ENCODE peak calls at places on chromosomes 7 and 10, in six cellular contexts. J, Q, D, B, P and A are unnamed samples. For H3K9me3, the result is how much of the 10 kb centered on the place peaks cover.

GRCh38 chr10:92164024-92164423 is 126.9 kb downstream of the CPEB3 start:
- DNase-seq in J (no peak), D (no peak), B (no peak), Q (no peak), P (no peak), A (no peak)

GRCh38 chr10:45673074-45673628 is 579 bp upstream of the ZFAND4 start:
- DNase-seq in J (no peak), D (no peak), P (no peak), Q (peak), B (no peak), A (no peak)

GRCh38 chr7:95511716-95512260 is 26.0 kb downstream of the ASB4 start:
- DNase-seq in J (peak), P (no peak), Q (peak), D (peak), B (no peak), A (peak)

GRCh38 chr10:104231784-104232612 is at the start of gene CFAP43:
- DNase-seq in Q (peak), P (peak), J (peak), D (peak), B (peak), A (peak)

GRCh38 chr10:24457661-24458318 is 248.9 kb downstream of the KIAA1217 start:
- DNase-seq in D (no peak), B (no peak), P (no peak), J (no peak), Q (no peak), A (no peak)

GRCh38 chr10:124534231-124534798 is 72.7 kb downstream of the LHPP start:
- DNase-seq in J (no peak), B (no peak), P (peak), Q (no peak), D (no peak), A (no peak)

GRCh38 chr10:95475003-95475383 is 86.2 kb downstream of the SORBS1 start:
- DNase-seq in B (no peak), J (no peak), D (no peak), Q (no peak), P (no peak), A (no peak)

GRCh38 chr10:33291053-33291592 is 43.3 kb downstream of the NRP1 start:
- DNase-seq in D (peak), J (peak), P (no peak), B (no peak), Q (no peak), A (no peak)

GRCh38 chr10:80500572-80501380 is 36.9 kb upstream of the SH2D4B start:
- DNase-seq in B (no peak), D (no peak), Q (peak), J (no peak), P (no peak), A (no peak)

GRCh38 chr10:24465899-24466615 is 257.1 kb downstream of the KIAA1217 start:
- DNase-seq in D (peak), Q (no peak), B (no peak), P (no peak), J (peak), A (peak)

GRCh38 chr10:68208424-68209042 is 23.4 kb downstream of the ATOH7 start:
- DNase-seq in Q (no peak), P (no peak), B (no peak), J (peak), D (no peak), A (no peak)

GRCh38 chr10:75180592-75180991 is 30.0 kb upstream of the VDAC2 start:
- DNase-seq in B (no peak), P (no peak), J (peak), D (no peak), Q (no peak), A (no peak)

GRCh38 chr10:96794786-96795733 is 37.0 kb upstream of the LCOR start:
- DNase-seq in P (no peak), J (no peak), D (no peak), Q (no peak), B (no peak), A (no peak)

GRCh38 chr7:6628045-6628444 is 9.1 kb upstream of the ZNF316 start:
- DNase-seq in Q (no peak), D (no peak), J (no peak), P (no peak), B (no peak), A (no peak)

GRCh38 chr7:108158766-108159165 is 28.6 kb upstream of the LAMB4 start:
- DNase-seq in P (no peak), B (no peak), Q (no peak), D (no peak), J (no peak), A (no peak)

GRCh38 chr10:119663866-119664698 is 12.9 kb downstream of the BAG3 start:
- DNase-seq in B (no peak), D (no peak), P (no peak), Q (no peak), J (no peak), A (peak)

GRCh38 chr7:83648464-83649241 is at the start of gene SEMA3E:
- DNase-seq in B (no peak), D (no peak), P (peak), Q (peak), J (peak), A (no peak)

GRCh38 chr10:1120146-1120695 is 64.0 kb downstream of the WDR37 start:
- DNase-seq in Q (no peak), J (no peak), P (no peak), B (no peak), D (no peak), A (no peak)

DNA sequence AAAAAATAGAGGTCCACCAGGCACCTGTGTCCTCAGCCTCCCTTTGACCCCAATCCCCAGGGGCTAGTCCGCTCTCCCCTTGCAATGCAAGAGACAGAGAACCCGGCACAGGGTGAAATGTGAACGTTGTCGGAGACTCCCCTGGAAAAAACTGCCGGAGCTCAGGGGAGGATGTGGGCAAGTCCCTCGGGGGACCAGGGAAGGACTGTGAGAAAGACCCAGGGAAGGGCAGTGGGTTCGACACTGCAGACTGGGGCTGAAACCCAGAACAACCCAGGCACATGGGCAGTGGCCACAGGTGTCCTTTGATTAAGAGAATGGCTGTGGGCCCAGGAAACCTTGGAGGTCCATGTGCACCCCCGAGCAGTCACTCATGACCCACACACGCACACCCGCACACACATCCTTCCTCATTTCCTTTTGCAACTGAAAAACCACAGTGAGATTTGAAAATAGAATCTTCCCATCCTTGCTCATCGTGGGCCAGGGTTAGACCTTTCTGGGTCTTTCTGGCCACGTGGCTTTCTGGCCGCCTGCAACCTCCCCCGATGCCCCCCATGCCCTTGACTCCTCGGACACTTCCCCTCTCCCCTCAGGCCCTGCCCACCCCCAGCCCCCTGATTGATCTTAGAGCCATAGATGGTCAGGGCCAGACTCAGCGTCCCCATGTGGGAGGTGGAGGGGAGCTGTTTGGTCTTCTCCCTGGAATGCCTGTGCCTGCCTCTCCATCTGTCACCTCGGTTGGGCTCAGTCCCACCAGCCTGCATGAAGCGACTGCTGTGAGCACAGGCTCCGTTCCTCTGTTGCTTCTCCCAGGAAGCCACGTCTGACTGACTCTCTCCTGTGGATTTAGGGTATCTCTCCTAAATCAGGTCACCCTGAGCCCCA is 7.9 kb downstream of the LAT2 start:
- DNase-seq in Q (no peak), B (no peak), P (no peak), J (peak), D (no peak), A (no peak)
- H3K27ac ChIP-seq in Q (no peak), B (no peak), P (no peak), J (no peak), D (no peak), A (no peak)

GRCh38 chr10:107749235-107749634 is 584.7 kb upstream of the SORCS1 start:
- DNase-seq in P (no peak), D (no peak), B (no peak), J (no peak), Q (no peak), A (no peak)
- H3K9me3 ChIP-seq in P (under half), D (under half), B (under half), J (under half), Q (under half), A (under half)

GRCh38 chr7:148379693-148380092 is 210.9 kb upstream of the C7orf33 start:
- DNase-seq in J (no peak), Q (no peak), P (no peak), D (no peak), B (no peak), A (no peak)
- H3K4me3 ChIP-seq in J (no peak), Q (no peak), P (no peak), D (no peak), B (no peak), A (no peak)

GRCh38 chr7:76342222-76342621 is 16.6 kb downstream of the YWHAG start:
- DNase-seq in Q (no peak), P (no peak), D (no peak), B (no peak), J (no peak), A (no peak)

GRCh38 chr7:76338298-76339084 is 20.3 kb downstream of the YWHAG start:
- DNase-seq in Q (no peak), J (no peak), B (no peak), D (no peak), P (no peak), A (no peak)

GRCh38 chr7:76343931-76344321 is 14.9 kb downstream of the YWHAG start:
- DNase-seq in P (no peak), Q (no peak), J (no peak), D (no peak), B (no peak), A (no peak)

GRCh38 chr7:76343294-76343930 is 15.4 kb downstream of the YWHAG start:
- DNase-seq in B (no peak), D (no peak), Q (no peak), J (peak), P (no peak), A (no peak)

DNA sequence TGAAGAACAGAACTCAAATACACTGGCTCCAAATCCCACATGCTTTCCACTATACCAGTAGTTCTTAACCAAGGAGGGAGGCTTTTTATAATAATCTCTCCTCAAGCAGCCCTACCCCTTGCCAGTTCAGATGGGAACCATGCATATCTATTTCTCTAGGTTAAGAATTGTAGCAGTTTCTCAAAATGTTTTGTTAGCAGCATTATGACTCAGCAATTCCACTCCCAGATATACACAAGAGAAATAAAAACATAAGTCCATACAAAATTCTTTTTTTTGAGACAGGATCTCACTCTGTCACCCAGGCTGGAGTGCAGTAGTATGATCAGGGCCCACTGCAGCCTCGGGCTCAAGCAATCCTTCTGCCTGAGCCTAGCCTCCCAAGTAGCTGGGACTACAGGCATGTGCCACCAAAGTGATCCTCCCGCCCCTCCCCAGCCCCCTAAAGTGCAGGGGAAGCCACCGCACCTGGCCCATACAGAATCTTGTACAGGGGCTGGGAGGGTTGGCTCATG is 18.1 kb downstream of the YWHAG start:
- DNase-seq in J (peak), Q (no peak), D (no peak), P (no peak), B (no peak), A (no peak)
- H3K27ac ChIP-seq in J (peak), Q (peak), D (peak), P (no peak), B (peak), A (no peak)

GRCh38 chr7:14047709-14048399 is 58.4 kb upstream of the ETV1 start:
- DNase-seq in D (no peak), Q (no peak), J (no peak), B (no peak), P (no peak), A (no peak)
- H3K9me3 ChIP-seq in D (under half), Q (under half), J (under half), B (under half), P (under half), A (under half)